ENCODE peak calls at places on chromosome 1, in eight cellular contexts. C is SK-N-SH, B is IMR-90, R is left lung, U is pancreas, L is uterus, J is Caco-2, M is lung. T is an unnamed sample. For H3K4me1 and H3K27me3, the result is how much of the 10 kb centered on the place peaks cover.

GRCh38 chr1:85616011-85616705 is 35.6 kb downstream of the CCN1 start:
- DNase-seq in C (no peak), B (no peak), J (no peak), L (no peak), R (peak), M (no peak), U (no peak), T (no peak)

GRCh38 chr1:230572121-230573083 is 69.9 kb upstream of the COG2 start:
- DNase-seq in J (peak), C (no peak), R (no peak), U (no peak), B (no peak), L (no peak), M (no peak), T (no peak)

GRCh38 chr1:18951818-18952391 is 4.6 kb downstream of the IFFO2 start:
- DNase-seq in B (no peak), L (no peak), U (no peak), R (no peak), M (no peak), C (no peak), J (no peak), T (no peak)

GRCh38 chr1:184425449-184426277 is 38.8 kb downstream of the C1orf21 start:
- DNase-seq in L (peak), J (no peak), B (no peak), U (no peak), R (no peak), C (no peak), M (peak), T (peak)

GRCh38 chr1:181151378-181152326 is 63.2 kb downstream of the IER5 start:
- DNase-seq in C (peak), J (no peak), M (no peak), L (peak), B (peak), U (no peak), R (no peak), T (no peak)

GRCh38 chr1:72101840-72102632 is 180.3 kb downstream of the NEGR1 start:
- DNase-seq in L (no peak), R (no peak), M (no peak), B (no peak), J (no peak), C (no peak), U (no peak), T (no peak)

GRCh38 chr1:9006956-9007615 is 19.1 kb downstream of the SLC2A7 start:
- DNase-seq in L (no peak), B (no peak), J (no peak), M (no peak), C (no peak), U (no peak), R (no peak), T (no peak)

GRCh38 chr1:181140398-181140797 is 51.9 kb downstream of the IER5 start:
- DNase-seq in M (no peak), L (no peak), B (no peak), R (no peak), J (no peak), U (no peak), C (no peak), T (no peak)

GRCh38 chr1:213767683-213768082 is 220.1 kb upstream of the PROX1 start:
- DNase-seq in R (no peak), M (no peak), B (no peak), L (no peak), U (no peak), J (no peak), C (no peak), T (no peak)

GRCh38 chr1:244391761-244392160 is 59.9 kb downstream of the ADSS2 start:
- DNase-seq in U (no peak), L (no peak), C (no peak), B (peak), J (peak), M (no peak), R (no peak), T (no peak)

GRCh38 chr1:159828916-159829634 is 2.4 kb downstream of the SLAMF8 start:
- DNase-seq in B (no peak), M (peak), J (no peak), U (no peak), R (peak), C (peak), L (no peak), T (peak)

GRCh38 chr1:211155040-211155439 is 21.1 kb upstream of the KCNH1 start:
- DNase-seq in B (no peak), C (peak), U (no peak), L (no peak), R (no peak), J (no peak), M (no peak), T (no peak)

GRCh38 chr1:217881607-217882332 is 250.6 kb downstream of the SPATA17 start:
- DNase-seq in M (no peak), U (no peak), J (no peak), C (no peak), B (no peak), R (no peak), L (no peak), T (no peak)

GRCh38 chr1:69987881-69988280 is 217.5 kb downstream of the LRRC40 start:
- DNase-seq in R (no peak), J (no peak), B (no peak), M (no peak), C (no peak), U (no peak), L (no peak), T (no peak)

GRCh38 chr1:12186277-12186985 is 19.6 kb downstream of the TNFRSF1B start:
- DNase-seq in C (no peak), L (no peak), U (no peak), B (peak), J (no peak), M (no peak), R (no peak), T (no peak)

GRCh38 chr1:61079898-61080336 is 2.4 kb upstream of the NFIA start:
- DNase-seq in C (peak), L (peak), M (peak), U (peak), B (peak), J (peak), R (peak), T (peak)

GRCh38 chr1:186429017-186429416 is 31.9 kb downstream of the PDC start:
- DNase-seq in M (no peak), U (no peak), C (no peak), J (no peak), L (no peak), B (no peak), R (no peak), T (no peak)

GRCh38 chr1:11550664-11551283 is 71.8 kb downstream of the DISP3 start:
- DNase-seq in C (no peak), U (peak), L (peak), R (no peak), J (peak), M (peak), B (peak), T (no peak)

GRCh38 chr1:10283318-10283984 is 73.1 kb downstream of the KIF1B start:
- DNase-seq in J (no peak), C (no peak), L (no peak), M (no peak), U (no peak), B (no peak), R (no peak), T (peak)

GRCh38 chr1:185821612-185822385 is 87.6 kb downstream of the HMCN1 start:
- DNase-seq in L (no peak), B (no peak), J (no peak), R (no peak), M (no peak), C (no peak), U (no peak), T (no peak)

GRCh38 chr1:85576642-85577420 is 3.7 kb upstream of the CCN1 start:
- DNase-seq in M (peak), C (peak), U (peak), B (peak), R (peak), L (peak), J (peak), T (peak)

GRCh38 chr1:38730511-38731397 is 128.8 kb downstream of the RRAGC start:
- DNase-seq in L (no peak), R (no peak), M (no peak), J (no peak), B (peak), C (no peak), U (no peak), T (no peak)

GRCh38 chr1:161088587-161089110 is 709 bp downstream of the NECTIN4 start:
- DNase-seq in R (no peak), B (peak), M (no peak), C (no peak), J (no peak), L (no peak), U (peak), T (no peak)

GRCh38 chr1:6438047-6438525 is 13.5 kb downstream of the ESPN start:
- DNase-seq in U (peak), C (peak), J (peak), B (peak), M (peak), L (peak), R (peak), T (peak)

GRCh38 chr1:27719286-27720251 is 6.2 kb upstream of the FAM76A start:
- DNase-seq in B (peak), M (no peak), C (peak), L (no peak), U (no peak), R (no peak), J (no peak), T (no peak)

GRCh38 chr1:183290628-183291027 is 104.6 kb downstream of the LAMC2 start:
- DNase-seq in B (no peak), C (no peak), R (no peak), J (no peak), U (no peak), M (no peak), L (no peak), T (no peak)
- H3K4me1 ChIP-seq in B (under half), C (under half), R (under half), J (under half), U (under half), M (under half), L (under half), T (under half)

GRCh38 chr1:183178490-183178889 is 7.6 kb upstream of the LAMC2 start:
- DNase-seq in B (no peak), J (no peak), L (no peak), R (no peak), M (no peak), U (no peak), C (no peak), T (no peak)
- H3K27me3 ChIP-seq in B (under half), J (under half), L (under half), R (under half), M (under half), U (under half), C (under half), T (under half)

GRCh38 chr1:166261511-166261910 is 94.7 kb upstream of the FAM78B start:
- DNase-seq in R (no peak), U (no peak), L (no peak), C (no peak), J (no peak), M (no peak), B (no peak), T (no peak)

GRCh38 chr1:166253076-166253779 is 86.4 kb upstream of the FAM78B start:
- DNase-seq in L (no peak), M (no peak), R (no peak), B (no peak), U (no peak), C (no peak), J (no peak), T (no peak)

DNA sequence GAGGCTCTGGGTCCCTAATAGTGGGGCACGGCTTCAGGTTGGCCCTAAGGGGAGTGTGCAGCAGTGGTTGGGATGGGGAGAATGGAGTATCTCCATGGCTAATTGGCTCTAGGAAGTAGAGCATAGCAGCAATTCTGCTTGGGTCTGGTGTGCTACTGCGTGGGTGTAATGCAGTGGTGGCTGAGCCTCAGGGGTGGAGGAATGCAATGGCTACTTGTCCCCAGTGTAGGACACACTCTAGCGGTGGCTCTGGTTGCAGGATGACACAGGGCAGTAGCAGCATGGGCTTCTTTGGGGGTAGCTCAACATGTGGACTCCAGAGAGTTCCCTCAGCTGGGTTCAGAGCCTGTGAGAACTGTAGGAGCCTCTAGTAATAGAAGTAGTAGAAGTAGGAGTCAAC is 91.2 kb upstream of the FAM78B start:
- DNase-seq in U (no peak), M (no peak), B (no peak), J (no peak), C (no peak), L (no peak), R (no peak), T (no peak)
- TF ChIP-seq CTCF in U (no peak), M (no peak), B (no peak), J (no peak), C (no peak), L (no peak), R (no peak), T (no peak)

DNA sequence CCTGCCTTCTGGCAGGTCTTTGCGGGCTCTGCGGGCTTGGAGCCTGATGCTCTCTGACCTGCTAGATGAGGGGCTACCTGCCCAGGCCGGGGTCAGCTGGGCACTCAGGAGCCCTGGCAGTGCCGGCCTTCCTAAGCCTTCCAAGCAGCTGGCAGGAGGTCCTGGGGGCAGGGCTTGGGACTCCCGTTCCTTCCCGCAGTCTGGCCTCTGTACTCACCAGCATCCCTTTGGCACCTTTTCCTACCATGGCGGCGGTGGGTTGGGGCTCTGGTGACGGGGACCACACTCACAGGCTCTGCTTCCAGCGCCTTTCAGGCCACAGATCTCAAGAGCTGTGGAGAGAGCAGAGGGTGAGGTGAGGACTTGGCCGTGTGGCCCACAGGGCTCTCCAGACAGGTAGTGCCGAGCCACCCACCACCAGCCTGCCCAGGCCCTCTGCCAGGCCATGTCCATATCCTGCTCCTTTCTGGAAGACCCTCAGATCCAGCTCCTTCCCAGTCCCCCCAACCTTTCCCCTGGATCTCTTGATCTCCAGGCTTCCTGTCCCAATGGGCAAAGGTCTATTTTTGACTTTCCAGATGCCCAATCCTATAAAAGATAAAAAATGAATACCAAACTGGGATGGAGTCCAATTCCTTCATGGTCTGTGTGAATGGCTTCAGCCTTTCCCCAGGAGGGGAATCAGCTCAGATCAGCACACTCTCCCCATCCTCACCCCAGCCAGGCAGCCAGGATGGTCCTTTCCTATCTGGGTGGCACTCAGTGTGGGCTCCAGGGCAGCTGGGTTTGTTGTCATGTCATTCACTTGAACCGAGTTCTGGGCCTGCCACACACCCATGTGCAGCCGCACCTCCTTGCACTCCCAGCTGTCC is 7.0 kb downstream of the SLC6A9 start:
- DNase-seq in U (no peak), R (peak), B (no peak), M (no peak), J (peak), L (no peak), C (peak), T (peak)
- H3K4me1 ChIP-seq in U (under half), R (under half), B (under half), M (under half), J (under half), L (under half), C (under half), T (under half)

GRCh38 chr1:237507005-237507404 is 383.7 kb downstream of the ZP4 start:
- DNase-seq in R (no peak), J (no peak), C (no peak), U (no peak), B (no peak), L (no peak), M (no peak), T (no peak)

DNA sequence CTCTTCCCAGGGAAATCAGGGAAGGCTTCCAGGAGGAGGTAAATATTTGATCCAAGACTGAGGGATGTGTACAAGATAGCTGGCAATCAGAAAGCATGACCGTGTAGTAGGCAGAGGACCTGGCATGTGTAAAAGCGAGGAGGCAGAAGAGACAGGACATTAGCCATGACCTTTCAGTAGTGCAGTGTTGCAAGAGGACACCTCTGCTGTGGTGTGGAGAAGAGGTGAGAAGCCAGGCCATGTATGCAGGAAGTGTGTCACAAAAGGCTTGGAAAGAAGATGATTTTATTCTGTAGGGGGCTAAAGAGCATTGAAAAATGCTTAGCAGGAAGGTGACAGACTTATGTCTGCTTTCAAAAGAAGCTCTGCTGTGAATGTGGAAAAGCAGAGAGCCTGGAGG is 381.0 kb downstream of the ZP4 start:
- DNase-seq in J (no peak), U (no peak), L (no peak), M (no peak), R (no peak), B (no peak), C (no peak), T (no peak)
- H3K27me3 ChIP-seq in J (under half), U (under half), L (under half), M (under half), R (under half), B (under half), C (under half), T (under half)

GRCh38 chr1:66732407-66733166 is 19.7 kb upstream of the DYNLT5 start:
- DNase-seq in B (peak), L (no peak), R (no peak), J (no peak), M (no peak), C (no peak), U (no peak), T (no peak)

GRCh38 chr1:66731462-66731861 is 20.8 kb upstream of the DYNLT5 start:
- DNase-seq in M (no peak), B (no peak), R (no peak), C (no peak), U (no peak), J (no peak), L (no peak), T (no peak)

GRCh38 chr1:66729130-66729922 is 22.9 kb upstream of the DYNLT5 start:
- DNase-seq in U (no peak), M (no peak), R (no peak), B (no peak), L (no peak), J (no peak), C (no peak), T (no peak)

GRCh38 chr1:66728021-66728420 is 24.2 kb upstream of the DYNLT5 start:
- DNase-seq in B (peak), L (no peak), M (no peak), R (no peak), C (no peak), J (no peak), U (no peak), T (no peak)

GRCh38 chr1:66730462-66730861 is 21.8 kb upstream of the DYNLT5 start:
- DNase-seq in R (no peak), C (no peak), J (no peak), L (no peak), U (no peak), M (no peak), B (no peak), T (no peak)
- TF ChIP-seq CTCF in R (no peak), C (no peak), J (no peak), L (no peak), U (no peak), M (no peak), B (no peak), T (no peak)

GRCh38 chr1:15734296-15734695 is 1.8 kb upstream of the SLC25A34 start:
- DNase-seq in R (no peak), C (no peak), L (no peak), B (no peak), J (no peak), M (no peak), U (no peak), T (no peak)
- H3K4me1 ChIP-seq in R (under half), C (under half), L (under half), B (under half), J (under half), M (under half), U (under half), T (under half)

DNA sequence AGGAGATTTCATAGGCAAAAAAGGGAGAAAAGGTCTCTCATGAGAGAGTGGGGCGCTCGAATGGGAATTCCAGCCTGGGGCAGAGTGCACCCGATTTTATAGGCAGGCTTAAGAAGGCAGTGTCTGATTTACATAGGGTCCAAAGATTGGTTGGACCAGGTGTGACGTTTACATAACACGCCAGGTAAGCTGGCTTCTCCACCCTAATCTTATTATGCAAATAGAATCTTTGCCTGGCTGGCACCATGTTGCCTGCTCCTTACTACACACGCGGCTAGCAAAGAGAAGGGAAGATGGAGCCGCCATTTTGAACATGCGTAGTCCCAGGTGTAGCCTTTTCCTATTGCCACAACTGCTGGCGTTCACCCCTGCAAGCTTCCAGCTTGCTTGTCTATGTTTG is 103.7 kb downstream of the SLC16A1 start:
- DNase-seq in C (no peak), B (no peak), U (no peak), M (no peak), L (no peak), J (peak), R (no peak), T (no peak)
- H3K27me3 ChIP-seq in C (under half), B (under half), U (under half), M (under half), L (under half), J (under half), R (under half), T (under half)

GRCh38 chr1:35558374-35559316 is 1.0 kb downstream of the NCDN start:
- DNase-seq in C (peak), M (no peak), B (no peak), U (no peak), J (no peak), L (no peak), R (no peak), T (no peak)
- TF ChIP-seq CTCF in C (no peak), M (no peak), B (peak), U (no peak), J (no peak), L (no peak), R (no peak), T (no peak)

DNA sequence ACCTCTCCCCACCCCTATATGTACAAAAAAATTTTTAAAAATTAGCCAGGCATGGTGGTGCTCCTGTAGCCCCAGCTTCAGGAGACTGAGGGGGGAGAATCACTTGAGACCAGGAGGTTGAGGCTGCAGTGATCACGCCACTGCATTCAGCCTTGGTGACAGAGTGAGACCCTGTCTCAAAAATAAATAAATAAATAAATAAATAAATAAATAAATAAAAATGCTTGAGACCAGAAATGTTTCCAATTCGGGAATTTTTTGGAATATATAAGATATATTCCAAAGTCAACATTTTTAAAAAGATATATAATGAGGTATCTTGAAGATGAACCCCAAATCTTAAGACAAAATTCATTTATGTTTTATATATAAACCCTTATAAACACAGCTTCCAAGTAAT is 42.4 kb upstream of the RAB4A start:
- DNase-seq in B (no peak), J (no peak), U (no peak), M (no peak), L (no peak), C (no peak), R (no peak), T (no peak)
- H3K4me1 ChIP-seq in B (under half), J (half or more), U (under half), M (under half), L (under half), C (under half), R (under half), T (under half)